ENCODE peak calls at places on chromosomes 11 and 22, in four cellular contexts. D is stimulated activated CD8-positive, alpha-beta memory T cell treated with anti-CD3 and anti-CD28 coated beads, Interleukin-7, amount 100 ng/mL, for 1 hour; N is GDM1; B is effector memory CD4-positive, alpha-beta T cell. X is an unnamed sample.
A peak's percentile ranks its signal among the peaks of the same experiment; 100 is the strongest.

GRCh38 chr11:64067257-64067993 is 31.7 kb downstream of the FLRT1 start:
- DNase-seq in D (no peak), N (no peak), B (no peak), X (no peak)

GRCh38 chr22:35888181-35888870 is 140.3 kb downstream of the RBFOX2 start:
- DNase-seq in D (no peak), N (no peak), B (no peak), X (no peak)

GRCh38 chr11:65903068-65903481 is 2.9 kb upstream of the FOSL1 start:
- DNase-seq in D (no peak), N (peak; percentile 28), B (no peak), X (no peak)

GRCh38 chr11:34331329-34331728 is 26.5 kb downstream of the ABTB2 start:
- DNase-seq in D (no peak), N (no peak), B (no peak), X (no peak)

GRCh38 chr11:17776213-17776875 is 41.8 kb downstream of the KCNC1 start:
- DNase-seq in D (no peak), N (no peak), B (no peak), X (no peak)

GRCh38 chr22:38125038-38125610 is 14.6 kb upstream of the BAIAP2L2 start:
- DNase-seq in D (no peak), N (no peak), B (no peak), X (no peak)

GRCh38 chr11:69939551-69940245 is 120.5 kb upstream of the FGF3 start:
- DNase-seq in D (no peak), N (no peak), B (no peak), X (no peak)

GRCh38 chr11:103079833-103080232 is 12.1 kb downstream of the DCUN1D5 start:
- DNase-seq in D (no peak), N (no peak), B (no peak), X (no peak)

GRCh38 chr11:8025816-8026215 is 38.7 kb downstream of the EIF3F start:
- DNase-seq in D (no peak), N (no peak), B (no peak), X (no peak)

GRCh38 chr11:124865902-124866851 is 945 bp downstream of the ROBO3 start:
- DNase-seq in D (no peak), N (no peak), B (peak; percentile 13), X (no peak)

GRCh38 chr11:8905528-8906165 is 5.3 kb upstream of the AKIP1 start:
- DNase-seq in D (no peak), N (no peak), B (no peak), X (no peak)

GRCh38 chr22:49853981-49854791 is 542 bp downstream of the ZBED4 start:
- DNase-seq in D (no peak), N (no peak), B (no peak), X (no peak)

GRCh38 chr11:45885921-45886721 is 670 bp downstream of the MAPK8IP1 start:
- DNase-seq in D (no peak), N (no peak), B (no peak), X (no peak)

X was measured in KG1.